ENCODE peak calls at places on chromosomes 5 and 9, in eight cellular contexts. Q is M059J; I is natural killer cell; P is activated CD8-positive, alpha-beta memory T cell treated with anti-CD3 and anti-CD28 coated beads, Interleukin-2, amount 50 U/mL, for 4 hours; G is activated naive CD4-positive, alpha-beta T cell treated with anti-CD3 and anti-CD28 coated beads, Interleukin-2, amount 50 U/mL, for 16 hours; A is CD8-positive, alpha-beta T cell; R is NCI-H748 treated with DMSO at 0.1 percent for 48 hours; C is T-cell. M is an unnamed sample.

GRCh38 chr9:95511232-95511951 is 5.4 kb downstream of the PTCH1 start:
- DNase-seq in Q (peak), I (peak), P (peak), G (peak), A (peak), R (peak), C (no peak), M (no peak)

GRCh38 chr5:53350991-53351770 is 129.2 kb upstream of the FST start:
- DNase-seq in Q (no peak), I (no peak), P (no peak), G (no peak), A (no peak), R (no peak), C (no peak), M (no peak)

GRCh38 chr9:100525563-100525962 is 52.3 kb upstream of the CAVIN4 start:
- DNase-seq in Q (peak), I (no peak), P (no peak), G (no peak), A (no peak), R (no peak), C (no peak), M (no peak)

GRCh38 chr5:56607551-56607950 is 207.8 kb upstream of the MAP3K1 start:
- DNase-seq in Q (peak), I (no peak), P (no peak), G (no peak), A (no peak), R (no peak), C (no peak), M (no peak)

GRCh38 chr5:95892784-95893354 is 68.8 kb downstream of the ELL2 start:
- DNase-seq in Q (no peak), I (no peak), P (peak), G (peak), A (peak), R (no peak), C (no peak), M (no peak)

GRCh38 chr9:76490249-76490990 is 31.4 kb downstream of the GCNT1 start:
- DNase-seq in Q (no peak), I (no peak), P (no peak), G (no peak), A (no peak), R (no peak), C (no peak), M (no peak)

GRCh38 chr5:111133436-111133751 is 41.2 kb downstream of the WDR36 start:
- DNase-seq in Q (no peak), I (no peak), P (no peak), G (no peak), A (no peak), R (no peak), C (no peak), M (no peak)

GRCh38 chr5:159783731-159784247 is 132.5 kb upstream of the ADRA1B start:
- DNase-seq in Q (no peak), I (no peak), P (no peak), G (no peak), A (no peak), R (no peak), C (no peak), M (no peak)

GRCh38 chr5:17805426-17805825 is 171.2 kb downstream of the TAF11L14 start:
- DNase-seq in Q (no peak), I (no peak), P (no peak), G (no peak), A (no peak), R (no peak), C (no peak), M (no peak)

GRCh38 chr5:166845044-166845443 is 1446.4 kb upstream of the WWC1 start:
- DNase-seq in Q (peak), I (no peak), P (no peak), G (no peak), A (no peak), R (no peak), C (no peak), M (no peak)

GRCh38 chr9:21383627-21384026 is 1.6 kb downstream of the IFNA2 start:
- DNase-seq in Q (no peak), I (no peak), P (no peak), G (no peak), A (no peak), R (no peak), C (no peak), M (no peak)

GRCh38 chr9:108687360-108687981 is 168.3 kb downstream of the ACTL7B start:
- DNase-seq in Q (peak), I (no peak), P (no peak), G (no peak), A (no peak), R (no peak), C (no peak), M (no peak)

GRCh38 chr9:120729796-120730195 is 15.5 kb upstream of the MEGF9 start:
- DNase-seq in Q (peak), I (no peak), P (no peak), G (no peak), A (no peak), R (no peak), C (no peak), M (no peak)

GRCh38 chr9:97811534-97812246 is 41.3 kb upstream of the FOXE1 start:
- DNase-seq in Q (peak), I (no peak), P (no peak), G (no peak), A (no peak), R (no peak), C (no peak), M (no peak)

GRCh38 chr9:115240676-115241075 is 122.7 kb upstream of the TNC start:
- DNase-seq in Q (peak), I (no peak), P (no peak), G (no peak), A (no peak), R (no peak), C (no peak), M (no peak)

GRCh38 chr9:124792976-124793594 is 16.2 kb downstream of the OLFML2A start:
- DNase-seq in Q (no peak), I (no peak), P (no peak), G (no peak), A (no peak), R (no peak), C (no peak), M (no peak)

GRCh38 chr9:134930404-134930803 is 12.7 kb upstream of the FCN1 start:
- DNase-seq in Q (no peak), I (no peak), P (no peak), G (no peak), A (no peak), R (no peak), C (no peak), M (peak)

GRCh38 chr9:9912459-9912858 is 700.3 kb downstream of the PTPRD start:
- DNase-seq in Q (no peak), I (no peak), P (no peak), G (no peak), A (no peak), R (peak), C (no peak), M (no peak)

GRCh38 chr5:28808967-28809810 is 1770.8 kb upstream of the CDH9 start:
- DNase-seq in Q (no peak), I (no peak), P (no peak), G (no peak), A (no peak), R (no peak), C (no peak), M (no peak)

GRCh38 chr5:167827766-167828165 is 463.7 kb upstream of the WWC1 start:
- DNase-seq in Q (no peak), I (no peak), P (no peak), G (no peak), A (no peak), R (no peak), C (no peak), M (no peak)

GRCh38 chr9:615756-616155 is 225.7 kb upstream of the DMRT1 start:
- DNase-seq in Q (no peak), I (no peak), P (no peak), G (no peak), A (no peak), R (no peak), C (no peak), M (no peak)

GRCh38 chr9:5041390-5042115 is 56.5 kb downstream of the JAK2 start:
- DNase-seq in Q (no peak), I (no peak), P (no peak), G (no peak), A (no peak), R (no peak), C (no peak), M (no peak)

GRCh38 chr5:145324101-145324500 is 511.0 kb downstream of the PRELID2 start:
- DNase-seq in Q (no peak), I (no peak), P (no peak), G (no peak), A (no peak), R (no peak), C (no peak), M (no peak)

GRCh38 chr5:139873033-139873794 is 77.6 kb downstream of the PSD2 start:
- DNase-seq in Q (no peak), I (no peak), P (no peak), G (no peak), A (no peak), R (no peak), C (no peak), M (no peak)

GRCh38 chr5:112379541-112380325 is 39.3 kb downstream of the EPB41L4A start:
- DNase-seq in Q (no peak), I (no peak), P (no peak), G (no peak), A (no peak), R (no peak), C (no peak), M (no peak)

GRCh38 chr9:113005777-113006176 is 6.2 kb downstream of the ZNF883 start:
- DNase-seq in Q (peak), I (no peak), P (no peak), G (no peak), A (no peak), R (no peak), C (no peak), M (no peak)

GRCh38 chr5:154614595-154614994 is 136.6 kb upstream of the HAND1 start:
- DNase-seq in Q (no peak), I (no peak), P (no peak), G (no peak), A (no peak), R (no peak), C (no peak), M (no peak)

GRCh38 chr5:39500656-39501295 is 76.0 kb upstream of the DAB2 start:
- DNase-seq in Q (no peak), I (no peak), P (no peak), G (no peak), A (no peak), R (no peak), C (no peak), M (no peak)

GRCh38 chr9:136557036-136557435 is 11.2 kb upstream of the NOTCH1 start:
- DNase-seq in Q (no peak), I (no peak), P (no peak), G (no peak), A (no peak), R (no peak), C (no peak), M (no peak)

GRCh38 chr9:106941901-106942300 is 78.9 kb downstream of the ZNF462 start:
- DNase-seq in Q (no peak), I (no peak), P (no peak), G (no peak), A (no peak), R (no peak), C (no peak), M (no peak)

GRCh38 chr5:3344671-3345070 is 251.0 kb upstream of the IRX1 start:
- DNase-seq in Q (no peak), I (no peak), P (no peak), G (no peak), A (no peak), R (no peak), C (no peak), M (no peak)

GRCh38 chr5:39466804-39467203 is 42.0 kb upstream of the DAB2 start:
- DNase-seq in Q (no peak), I (no peak), P (no peak), G (no peak), A (no peak), R (no peak), C (no peak), M (no peak)

GRCh38 chr5:138282918-138283742 is 8.7 kb upstream of the GFRA3 start:
- DNase-seq in Q (peak), I (no peak), P (no peak), G (no peak), A (no peak), R (peak), C (no peak), M (no peak)

GRCh38 chr9:115531410-115532130 is 413.6 kb upstream of the TNC start:
- DNase-seq in Q (peak), I (no peak), P (no peak), G (no peak), A (no peak), R (no peak), C (no peak), M (no peak)

GRCh38 chr5:35136386-35136785 is 88.6 kb upstream of the AGXT2 start:
- DNase-seq in Q (peak), I (no peak), P (no peak), G (no peak), A (no peak), R (no peak), C (no peak), M (no peak)

GRCh38 chr5:60546157-60546556 is 153.8 kb downstream of the DEPDC1B start:
- DNase-seq in Q (no peak), I (no peak), P (no peak), G (no peak), A (no peak), R (no peak), C (no peak), M (no peak)

GRCh38 chr9:78694950-78695349 is 398.0 kb downstream of the PSAT1 start:
- DNase-seq in Q (no peak), I (no peak), P (no peak), G (no peak), A (no peak), R (peak), C (no peak), M (no peak)

M was measured in CD14-positive monocyte.